ENCODE peak calls at places on chromosomes 11 and 22, in eight cellular contexts. A is stimulated activated CD4-positive, alpha-beta T cell treated with anti-CD3 and anti-CD28 coated beads, Interleukin-15, amount 100 ng/mL, for 1 hour; Q is CD4-positive, alpha-beta T cell; N is T-helper 17 cell; Y is activated T-cell treated with anti-CD3 and anti-CD28 coated beads for 48 hours; E is Caco-2; G is B cell; U is HFFc6. I is an unnamed sample.

GRCh38 chr11:103546236-103546635 is 437.0 kb downstream of the DYNC2H1 start:
- DNase-seq in Y (no peak), U (peak; percentile 50), E (no peak), A (no peak), G (no peak), Q (no peak), N (no peak), I (no peak)

GRCh38 chr11:36070215-36070976 is 126.5 kb downstream of the LDLRAD3 start:
- DNase-seq in N (no peak), Y (no peak), E (no peak), G (no peak), U (no peak), A (no peak), Q (no peak), I (no peak)

GRCh38 chr11:27392715-27393114 is 29.7 kb upstream of the CCDC34 start:
- DNase-seq in Y (no peak), A (no peak), U (peak; percentile 78), E (peak; percentile 67), G (no peak), N (no peak), Q (no peak), I (no peak)

GRCh38 chr11:59556883-59557205 is 45.5 kb downstream of the OR4D9 start:
- DNase-seq in N (no peak), Y (no peak), A (no peak), E (peak; percentile 41), Q (no peak), G (peak; percentile 45), U (no peak), I (no peak)

GRCh38 chr22:36734171-36735058 is 30.9 kb upstream of the CACNG2 start:
- DNase-seq in Y (no peak), N (no peak), G (no peak), A (no peak), U (peak; percentile 48), Q (no peak), E (no peak), I (no peak)

GRCh38 chr22:32237905-32238304 is 17.2 kb downstream of the SLC5A4 start:
- DNase-seq in G (no peak), E (peak; percentile 8), Y (no peak), Q (no peak), N (no peak), U (no peak), A (no peak), I (no peak)

GRCh38 chr11:45470151-45471001 is 184.2 kb upstream of the SYT13 start:
- DNase-seq in E (no peak), G (no peak), N (no peak), A (no peak), Q (no peak), Y (no peak), U (no peak), I (no peak)

GRCh38 chr11:46674463-46675287 is 25.7 kb downstream of the ARHGAP1 start:
- DNase-seq in N (no peak), A (no peak), Y (no peak), G (no peak), E (peak; percentile 79), U (no peak), Q (no peak), I (no peak)

GRCh38 chr22:31080164-31080847 is 812 bp upstream of the SMTN start:
- DNase-seq in A (no peak), E (no peak), Y (no peak), G (no peak), N (no peak), Q (no peak), U (no peak), I (no peak)

GRCh38 chr22:23411739-23412138 is 168.4 kb downstream of the IGLL1 start:
- DNase-seq in Q (no peak), U (no peak), E (no peak), A (no peak), N (no peak), G (no peak), Y (no peak), I (no peak)

GRCh38 chr11:61142424-61142823 is 18.8 kb downstream of the VPS37C start:
- DNase-seq in A (no peak), E (no peak), G (no peak), Q (no peak), Y (no peak), N (no peak), U (no peak), I (no peak)

GRCh38 chr11:2860636-2861035 is 24.9 kb downstream of the CDKN1C start:
- DNase-seq in G (no peak), E (peak; percentile 45), Q (no peak), U (no peak), Y (no peak), A (no peak), N (no peak), I (no peak)

GRCh38 chr11:76769645-76770586 is 13.2 kb upstream of the TSKU start:
- DNase-seq in Y (no peak), N (no peak), G (no peak), U (peak; percentile 17), E (peak; percentile 45), Q (no peak), A (no peak), I (no peak)

GRCh38 chr11:119974467-119974866 is 163.4 kb downstream of the TRIM29 start:
- DNase-seq in Y (no peak), G (no peak), N (no peak), E (no peak), U (no peak), Q (no peak), A (no peak), I (no peak)

GRCh38 chr22:50283821-50284220 is 13.6 kb upstream of the MAPK11 start:
- DNase-seq in N (no peak), Q (no peak), A (no peak), E (no peak), U (no peak), G (no peak), Y (no peak), I (no peak)

GRCh38 chr22:20524004-20524481 is 16.6 kb downstream of the MED15 start:
- DNase-seq in U (no peak), A (no peak), Y (no peak), G (no peak), E (no peak), N (no peak), Q (no peak), I (peak; percentile 14)

GRCh38 chr11:113634940-113635575 is 71.0 kb downstream of the TMPRSS5 start:
- DNase-seq in N (no peak), Y (no peak), A (no peak), U (no peak), Q (no peak), E (no peak), G (no peak), I (no peak)

GRCh38 chr11:71302534-71302909 is 50.1 kb upstream of the SHANK2 start:
- DNase-seq in Q (no peak), G (no peak), A (no peak), U (no peak), Y (no peak), E (no peak), N (no peak), I (no peak)

GRCh38 chr11:65307298-65308229 is 7.1 kb upstream of the CDC42EP2 start:
- DNase-seq in Q (no peak), N (no peak), A (no peak), U (no peak), E (no peak), Y (no peak), G (no peak), I (no peak)

GRCh38 chr11:134670247-134670646 is 258.2 kb upstream of the B3GAT1 start:
- DNase-seq in U (no peak), Y (no peak), A (no peak), Q (no peak), E (no peak), N (no peak), G (no peak), I (no peak)

GRCh38 chr11:118152552-118153471 is at the start of gene SCN4B:
- DNase-seq in N (no peak), Q (no peak), E (peak; percentile 78), G (no peak), A (no peak), Y (no peak), U (no peak), I (no peak)

GRCh38 chr11:72814831-72815618 is 814 bp downstream of the ATG16L2 start:
- DNase-seq in U (peak; percentile 60), Q (no peak), G (peak; percentile 71), N (no peak), A (no peak), Y (peak; percentile 53), E (peak; percentile 45), I (peak; percentile 44)

GRCh38 chr11:92512204-92512569 is 287.6 kb downstream of the FAT3 start:
- DNase-seq in Q (no peak), U (no peak), Y (no peak), A (no peak), G (no peak), N (no peak), E (no peak), I (no peak)

GRCh38 chr22:37187552-37187890 is 526 bp downstream of the C1QTNF6 start:
- DNase-seq in U (peak; percentile 46), E (no peak), N (no peak), G (no peak), A (no peak), Q (no peak), Y (no peak), I (no peak)

GRCh38 chr11:62928011-62928410 is 6.8 kb upstream of the CHRM1 start:
- DNase-seq in E (no peak), U (no peak), Y (no peak), N (no peak), Q (peak; percentile 15), A (no peak), G (no peak), I (no peak)